ENCODE peak calls at places on chromosomes 12 and 14, in nine cellular contexts. V is AG04450; E is activated CD8-positive, alpha-beta T cell treated with anti-CD3 and anti-CD28 coated beads for 36 hours; L is NCI-H460; X is fibroblast of lung; B is stromal cell of bone marrow; T is HL-60; G is WTC11; C is NCI-H1436. J is an unnamed sample.

GRCh38 chr14:73173092-73173735 is 36.9 kb downstream of the PSEN1 start:
- DNase-seq in L (peak; percentile 38), X (peak; percentile 44), G (no peak), V (peak; percentile 7), C (peak; percentile 20), T (no peak), E (peak; percentile 27), B (peak; percentile 41), J (peak; percentile 59)

GRCh38 chr12:59715434-59715833 is 119.6 kb downstream of the SLC16A7 start:
- DNase-seq in L (no peak), T (no peak), E (no peak), B (no peak), G (no peak), C (no peak), X (no peak), V (no peak), J (no peak)

GRCh38 chr14:20620798-20621478 is 20.6 kb downstream of the OR6S1 start:
- DNase-seq in V (no peak), L (no peak), C (no peak), T (no peak), B (no peak), G (no peak), E (no peak), X (no peak), J (no peak)

GRCh38 chr12:12357697-12358476 is 1.0 kb downstream of the BORCS5 start:
- DNase-seq in T (no peak), L (no peak), B (no peak), C (peak; percentile 10), V (no peak), E (peak; percentile 70), G (no peak), X (peak; percentile 44), J (peak; percentile 35)

GRCh38 chr14:101791919-101792572 is 30.5 kb downstream of the PPP2R5C start:
- DNase-seq in X (peak; percentile 61), E (no peak), B (peak; percentile 65), L (peak; percentile 44), C (no peak), V (peak; percentile 27), G (no peak), T (no peak), J (peak; percentile 88)

GRCh38 chr14:42110167-42110566 is 503.5 kb downstream of the LRFN5 start:
- DNase-seq in L (peak; percentile 41), T (peak; percentile 2), B (peak; percentile 63), C (no peak), G (no peak), V (peak; percentile 3), X (peak; percentile 41), E (no peak), J (peak; percentile 33)

GRCh38 chr12:17278946-17279345 is 673.0 kb upstream of the LMO3 start:
- DNase-seq in E (no peak), B (no peak), T (no peak), C (no peak), V (no peak), G (no peak), X (peak; percentile 1), L (no peak), J (no peak)

GRCh38 chr14:20387577-20387976 is 25.7 kb downstream of the TEP1 start:
- DNase-seq in V (no peak), E (no peak), G (no peak), B (no peak), L (no peak), C (no peak), T (peak; percentile 51), X (no peak), J (no peak)

GRCh38 chr14:99633913-99634312 is 11.0 kb upstream of the HHIPL1 start:
- DNase-seq in B (no peak), C (peak; percentile 22), V (no peak), T (no peak), L (no peak), G (no peak), X (no peak), E (no peak), J (no peak)

GRCh38 chr12:93682846-93683261 is 5.7 kb downstream of the CRADD start:
- DNase-seq in X (peak; percentile 23), B (no peak), E (no peak), G (no peak), T (no peak), C (no peak), V (no peak), L (no peak), J (no peak)

GRCh38 chr12:25648460-25648859 is 95.4 kb upstream of the LMNTD1 start:
- DNase-seq in C (no peak), L (peak; percentile 46), B (peak; percentile 46), V (peak; percentile 13), E (no peak), T (no peak), X (peak; percentile 80), G (peak; percentile 30), J (peak; percentile 66)

GRCh38 chr14:54462048-54462447 is 20.9 kb upstream of the CNIH1 start:
- DNase-seq in T (no peak), B (no peak), E (no peak), C (no peak), L (no peak), X (peak; percentile 12), V (no peak), G (no peak), J (peak; percentile 52)

GRCh38 chr14:23366163-23366921 is 1.4 kb upstream of the EFS start:
- DNase-seq in L (no peak), T (no peak), B (no peak), C (peak; percentile 65), V (peak; percentile 24), G (peak; percentile 93), E (no peak), X (peak; percentile 78), J (peak; percentile 67)

GRCh38 chr14:106790189-106791036 is 1264.0 kb downstream of the TMEM121 start:
- DNase-seq in C (peak; percentile 75), X (no peak), G (peak; percentile 22), T (peak; percentile 26), B (no peak), L (peak; percentile 47), E (peak; percentile 92), V (no peak), J (peak; percentile 0)

GRCh38 chr14:73817020-73817419 is 34.6 kb upstream of the PTGR2 start:
- DNase-seq in C (no peak), E (no peak), G (no peak), X (no peak), T (no peak), L (no peak), V (no peak), B (no peak), J (no peak)

GRCh38 chr14:45104571-45104970 is 20.7 kb downstream of the PRPF39 start:
- DNase-seq in V (no peak), C (no peak), G (no peak), L (no peak), X (no peak), E (no peak), B (no peak), T (no peak), J (no peak)

GRCh38 chr12:53123578-53124351 is 20.5 kb downstream of the SOAT2 start:
- DNase-seq in C (no peak), G (no peak), B (no peak), V (no peak), L (no peak), E (no peak), T (no peak), X (peak; percentile 65), J (peak; percentile 54)

GRCh38 chr14:51283402-51283825 is 43.4 kb downstream of the TMX1 start:
- DNase-seq in L (peak; percentile 77), E (no peak), G (no peak), B (peak; percentile 79), V (peak; percentile 83), X (peak; percentile 85), C (peak; percentile 85), T (peak; percentile 22), J (peak; percentile 89)

GRCh38 chr14:53389207-53389606 is 236.1 kb upstream of the DDHD1 start:
- DNase-seq in G (no peak), T (no peak), X (peak; percentile 68), V (no peak), E (no peak), B (no peak), L (no peak), C (no peak), J (peak; percentile 77)

GRCh38 chr14:22200977-22201605 is 387.9 kb downstream of the DAD1 start:
- DNase-seq in L (peak; percentile 41), V (no peak), C (no peak), G (peak; percentile 10), T (peak; percentile 34), B (peak; percentile 41), E (peak; percentile 3), X (peak; percentile 43), J (peak; percentile 75)

GRCh38 chr14:28652782-28653181 is 113.8 kb upstream of the FOXG1 start:
- DNase-seq in L (peak; percentile 12), C (no peak), B (peak; percentile 33), G (no peak), V (no peak), X (peak; percentile 90), E (no peak), T (no peak), J (peak; percentile 85)

GRCh38 chr12:52121848-52122838 is 42.6 kb downstream of the SMIM41 start:
- DNase-seq in L (peak; percentile 52), B (no peak), C (peak; percentile 67), X (peak; percentile 26), E (peak; percentile 78), V (peak; percentile 15), G (peak; percentile 84), T (no peak), J (peak; percentile 46)

GRCh38 chr14:91302391-91302790 is 57.9 kb upstream of the GPR68 start:
- DNase-seq in G (no peak), X (no peak), C (no peak), T (no peak), V (no peak), B (no peak), E (peak; percentile 72), L (no peak), J (no peak)

GRCh38 chr14:83975435-83976222 is 1554.3 kb upstream of the FLRT2 start:
- DNase-seq in T (no peak), E (no peak), X (no peak), G (no peak), C (no peak), V (no peak), B (no peak), L (no peak), J (peak; percentile 51)

GRCh38 chr12:27382126-27382795 is 49.6 kb downstream of the BMAL2 start:
- DNase-seq in V (no peak), G (no peak), B (peak; percentile 96), E (no peak), L (no peak), C (no peak), T (no peak), X (peak; percentile 9), J (peak; percentile 16)

GRCh38 chr14:104805941-104806624 is 5.2 kb downstream of the ZBTB42 start:
- DNase-seq in E (no peak), L (no peak), G (no peak), V (no peak), B (no peak), X (no peak), C (no peak), T (no peak), J (no peak)

GRCh38 chr12:105067511-105068031 is 16.7 kb downstream of the ALDH1L2 start:
- DNase-seq in G (no peak), X (peak; percentile 76), B (no peak), V (peak; percentile 71), T (no peak), C (no peak), L (no peak), E (no peak), J (peak; percentile 83)

GRCh38 chr12:121793836-121794531 is 496 bp upstream of the RHOF start:
- DNase-seq in C (peak; percentile 85), L (peak; percentile 91), T (peak; percentile 94), G (peak; percentile 95), X (peak; percentile 91), B (peak; percentile 72), E (peak; percentile 95), V (peak; percentile 77), J (peak; percentile 95)

GRCh38 chr14:100173353-100173752 is 13.9 kb upstream of the DEGS2 start:
- DNase-seq in X (no peak), G (no peak), V (no peak), B (no peak), L (no peak), T (no peak), E (no peak), C (no peak), J (no peak)

GRCh38 chr12:98399532-98399931 is 115.9 kb upstream of the TMPO start:
- DNase-seq in X (peak; percentile 87), B (peak; percentile 14), V (peak; percentile 39), G (peak; percentile 44), C (no peak), L (peak; percentile 43), E (peak; percentile 87), T (peak; percentile 25), J (peak; percentile 91)